ENCODE peak calls at places on chromosome 11, in ten cellular contexts. One of them, this sample, is unnamed.

GRCh38 chr11:36375348-36376314 is 79.5 kb downstream of the PRR5L start:
- DNase-seq in GM12891: no peak
- DNase-seq in uterus: no peak
- DNase-seq in endothelial cell of umbilical vein: peak; percentile 25
- DNase-seq in tibial nerve: no peak
- DNase-seq in right lobe of liver: no peak
- DNase-seq in H54: no peak
- DNase-seq in NB4: no peak
- DNase-seq in sigmoid colon: no peak
- DNase-seq in body of pancreas: no peak
- DNase-seq in this sample: no peak

GRCh38 chr11:123707606-123708205 is 33.8 kb downstream of the ZNF202 start:
- DNase-seq in GM12891: peak; percentile 26
- DNase-seq in sigmoid colon: no peak
- DNase-seq in endothelial cell of umbilical vein: peak; percentile 75
- DNase-seq in uterus: peak; percentile 31
- DNase-seq in body of pancreas: peak; percentile 60
- DNase-seq in NB4: peak; percentile 78
- DNase-seq in right lobe of liver: peak; percentile 50
- DNase-seq in tibial nerve: no peak
- DNase-seq in H54: no peak
- DNase-seq in this sample: peak; percentile 59

GRCh38 chr11:8834379-8834778 is 76.6 kb upstream of the AKIP1 start:
- DNase-seq in uterus: no peak
- DNase-seq in sigmoid colon: no peak
- DNase-seq in GM12891: no peak
- DNase-seq in NB4: no peak
- DNase-seq in endothelial cell of umbilical vein: peak; percentile 72
- DNase-seq in right lobe of liver: peak; percentile 9
- DNase-seq in H54: no peak
- DNase-seq in tibial nerve: no peak
- DNase-seq in body of pancreas: no peak
- DNase-seq in this sample: no peak

GRCh38 chr11:121482231-121483129 is 29.7 kb upstream of the SORL1-AS1 start:
- DNase-seq in H54: no peak
- DNase-seq in uterus: no peak
- DNase-seq in NB4: peak; percentile 97
- DNase-seq in GM12891: no peak
- DNase-seq in endothelial cell of umbilical vein: peak; percentile 57
- DNase-seq in right lobe of liver: no peak
- DNase-seq in sigmoid colon: no peak
- DNase-seq in body of pancreas: peak; percentile 23
- DNase-seq in tibial nerve: no peak
- DNase-seq in this sample: no peak

GRCh38 chr11:134978388-134979088 is 566.5 kb upstream of the B3GAT1 start:
- DNase-seq in GM12891: no peak
- DNase-seq in uterus: no peak
- DNase-seq in body of pancreas: no peak
- DNase-seq in endothelial cell of umbilical vein: no peak
- DNase-seq in right lobe of liver: no peak
- DNase-seq in tibial nerve: no peak
- DNase-seq in sigmoid colon: no peak
- DNase-seq in NB4: peak; percentile 14
- DNase-seq in H54: no peak
- DNase-seq in this sample: no peak

GRCh38 chr11:130464289-130464812 is 15.9 kb downstream of the ADAMTS15 start:
- DNase-seq in right lobe of liver: no peak
- DNase-seq in tibial nerve: no peak
- DNase-seq in body of pancreas: no peak
- DNase-seq in H54: no peak
- DNase-seq in uterus: no peak
- DNase-seq in endothelial cell of umbilical vein: no peak
- DNase-seq in GM12891: no peak
- DNase-seq in sigmoid colon: no peak
- DNase-seq in NB4: no peak
- DNase-seq in this sample: no peak

GRCh38 chr11:96324912-96325311 is 18.1 kb downstream of the MAML2 start:
- DNase-seq in H54: no peak
- DNase-seq in endothelial cell of umbilical vein: no peak
- DNase-seq in NB4: no peak
- DNase-seq in body of pancreas: no peak
- DNase-seq in sigmoid colon: no peak
- DNase-seq in right lobe of liver: no peak
- DNase-seq in GM12891: no peak
- DNase-seq in tibial nerve: no peak
- DNase-seq in uterus: no peak
- DNase-seq in this sample: no peak

GRCh38 chr11:62105611-62106245 is 18.1 kb upstream of the INCENP start:
- DNase-seq in H54: no peak
- DNase-seq in GM12891: no peak
- DNase-seq in NB4: no peak
- DNase-seq in endothelial cell of umbilical vein: no peak
- DNase-seq in body of pancreas: no peak
- DNase-seq in uterus: no peak
- DNase-seq in tibial nerve: no peak
- DNase-seq in sigmoid colon: no peak
- DNase-seq in right lobe of liver: no peak
- DNase-seq in this sample: no peak

GRCh38 chr11:74327076-74327475 is 15.6 kb upstream of the P4HA3 start:
- DNase-seq in sigmoid colon: no peak
- DNase-seq in right lobe of liver: no peak
- DNase-seq in endothelial cell of umbilical vein: peak; percentile 76
- DNase-seq in H54: no peak
- DNase-seq in uterus: no peak
- DNase-seq in tibial nerve: no peak
- DNase-seq in NB4: no peak
- DNase-seq in body of pancreas: no peak
- DNase-seq in GM12891: no peak
- DNase-seq in this sample: no peak

GRCh38 chr11:74333193-74333592 is 21.8 kb upstream of the P4HA3 start:
- DNase-seq in body of pancreas: no peak
- DNase-seq in sigmoid colon: no peak
- DNase-seq in H54: no peak
- DNase-seq in uterus: no peak
- DNase-seq in GM12891: no peak
- DNase-seq in right lobe of liver: no peak
- DNase-seq in NB4: no peak
- DNase-seq in tibial nerve: no peak
- DNase-seq in endothelial cell of umbilical vein: no peak
- DNase-seq in this sample: no peak

GRCh38 chr11:74332272-74332671 is 20.8 kb upstream of the P4HA3 start:
- DNase-seq in GM12891: no peak
- DNase-seq in NB4: no peak
- DNase-seq in tibial nerve: no peak
- DNase-seq in endothelial cell of umbilical vein: peak; percentile 52
- DNase-seq in body of pancreas: no peak
- DNase-seq in sigmoid colon: no peak
- DNase-seq in right lobe of liver: no peak
- DNase-seq in uterus: no peak
- DNase-seq in H54: no peak
- DNase-seq in this sample: no peak

GRCh38 chr11:74326665-74327064 is 15.2 kb upstream of the P4HA3 start:
- DNase-seq in NB4: no peak
- DNase-seq in body of pancreas: no peak
- DNase-seq in sigmoid colon: no peak
- DNase-seq in uterus: no peak
- DNase-seq in right lobe of liver: no peak
- DNase-seq in GM12891: no peak
- DNase-seq in tibial nerve: no peak
- DNase-seq in endothelial cell of umbilical vein: peak; percentile 62
- DNase-seq in H54: no peak
- DNase-seq in this sample: no peak

DNA sequence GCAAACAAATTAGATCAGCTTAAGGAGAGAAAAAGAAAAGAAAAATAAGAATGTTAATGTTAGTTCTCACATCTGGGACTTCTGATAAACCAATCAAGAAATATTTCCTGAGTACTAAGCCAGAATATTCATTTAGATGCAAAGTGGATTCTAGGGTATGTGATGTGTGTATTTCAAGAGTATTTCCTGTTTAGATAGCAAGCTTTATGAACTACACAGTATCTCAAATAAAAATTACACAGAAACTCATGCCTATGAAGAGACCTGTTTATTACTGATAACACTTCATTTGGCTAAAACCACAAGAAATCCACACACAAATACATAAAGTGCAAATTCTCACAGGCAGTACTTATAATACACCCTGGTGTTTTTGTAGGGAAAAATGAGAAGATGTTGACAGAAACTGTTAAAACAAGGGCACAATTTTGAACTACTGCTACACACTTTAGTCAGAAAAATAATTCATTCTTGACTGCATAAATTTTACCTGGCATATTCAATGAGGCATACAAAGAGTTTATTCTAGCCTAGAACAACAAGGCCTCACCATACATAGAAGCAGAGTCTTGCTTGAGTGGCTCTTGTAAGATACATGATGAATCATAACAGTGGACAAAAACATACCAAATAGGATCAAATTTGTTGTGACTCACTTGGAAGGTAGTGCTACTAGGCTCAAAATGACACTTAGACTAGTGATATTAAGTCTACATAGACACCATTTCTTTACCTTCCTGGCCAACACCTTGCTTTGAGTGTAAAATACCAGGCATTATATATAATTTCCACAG is 18.8 kb upstream of the P4HA3 start:
- DNase-seq in sigmoid colon: no peak
- DNase-seq in body of pancreas: no peak
- DNase-seq in GM12891: no peak
- DNase-seq in right lobe of liver: no peak
- DNase-seq in tibial nerve: no peak
- DNase-seq in H54: peak; percentile 47
- DNase-seq in endothelial cell of umbilical vein: peak; percentile 87
- DNase-seq in uterus: no peak
- DNase-seq in NB4: no peak
- DNase-seq in this sample: peak; percentile 66
- TF ChIP-seq POLR2A in sigmoid colon: no peak
- TF ChIP-seq POLR2A in body of pancreas: no peak
- TF ChIP-seq POLR2A in GM12891: no peak
- TF ChIP-seq POLR2A in right lobe of liver: no peak
- TF ChIP-seq POLR2A in tibial nerve: no peak
- TF ChIP-seq POLR2A in H54: no peak
- TF ChIP-seq POLR2A in endothelial cell of umbilical vein: no peak
- TF ChIP-seq POLR2A in uterus: no peak
- TF ChIP-seq POLR2A in NB4: no peak
- TF ChIP-seq POLR2A in this sample: peak; percentile 36

GRCh38 chr11:85974126-85974525 is 94.8 kb downstream of the PICALM start:
- DNase-seq in body of pancreas: no peak
- DNase-seq in right lobe of liver: no peak
- DNase-seq in tibial nerve: no peak
- DNase-seq in NB4: no peak
- DNase-seq in sigmoid colon: no peak
- DNase-seq in endothelial cell of umbilical vein: no peak
- DNase-seq in GM12891: no peak
- DNase-seq in uterus: no peak
- DNase-seq in H54: no peak
- DNase-seq in this sample: peak; percentile 60
- TF ChIP-seq POLR2A in body of pancreas: no peak
- TF ChIP-seq POLR2A in right lobe of liver: no peak
- TF ChIP-seq POLR2A in tibial nerve: no peak
- TF ChIP-seq POLR2A in NB4: no peak
- TF ChIP-seq POLR2A in sigmoid colon: no peak
- TF ChIP-seq POLR2A in endothelial cell of umbilical vein: no peak
- TF ChIP-seq POLR2A in GM12891: no peak
- TF ChIP-seq POLR2A in uterus: no peak
- TF ChIP-seq POLR2A in H54: no peak
- TF ChIP-seq POLR2A in this sample: no peak

DNA sequence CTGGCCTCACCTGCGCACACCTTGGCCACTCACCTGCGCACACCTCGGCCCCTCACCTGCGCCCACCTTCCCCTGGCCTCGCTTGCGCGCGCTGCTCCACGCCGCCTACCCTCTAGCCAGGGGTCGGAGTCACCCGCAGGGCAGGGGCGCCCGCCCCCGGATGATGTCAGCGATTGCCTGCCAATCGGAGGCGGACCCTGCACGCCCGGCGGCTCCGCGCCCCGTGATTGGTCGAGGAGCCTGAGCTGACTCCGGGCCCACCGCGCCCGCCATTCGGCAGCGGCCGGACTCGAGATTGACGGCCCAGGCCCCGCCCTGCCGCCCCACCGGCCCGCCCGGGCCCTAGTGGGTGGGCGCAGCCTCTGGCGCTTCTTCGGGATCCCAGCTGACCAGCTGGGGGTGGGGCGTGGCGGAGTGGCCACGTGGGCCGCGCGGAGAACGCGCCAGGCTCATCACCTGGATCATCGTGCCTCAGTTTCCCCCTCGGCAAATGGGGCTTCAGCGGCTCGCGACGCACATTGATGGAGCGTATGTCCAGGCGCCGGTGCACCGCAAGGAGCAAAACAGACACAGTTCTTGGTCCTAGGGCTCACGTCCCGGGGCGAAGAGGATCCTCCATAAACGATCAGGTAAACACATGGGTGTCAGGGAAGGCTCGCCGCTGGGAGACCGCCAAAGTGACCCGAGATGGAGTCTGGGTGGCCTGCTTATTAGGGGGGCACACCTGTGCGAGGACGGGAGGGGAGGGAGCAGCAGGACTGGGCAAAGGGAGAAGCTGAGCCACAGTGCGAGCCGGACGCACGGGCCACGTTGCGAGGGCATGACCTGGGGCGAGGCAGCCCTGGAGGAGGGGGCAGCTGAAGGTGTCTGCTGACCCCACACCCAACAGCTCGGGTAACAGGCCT is at the start of gene DHCR7:
- DNase-seq in NB4: peak; percentile 98
- DNase-seq in body of pancreas: peak; percentile 96
- DNase-seq in H54: peak; percentile 99
- DNase-seq in endothelial cell of umbilical vein: peak; percentile 97
- DNase-seq in GM12891: peak; percentile 98
- DNase-seq in uterus: peak; percentile 91
- DNase-seq in right lobe of liver: peak; percentile 98
- DNase-seq in tibial nerve: peak; percentile 84
- DNase-seq in sigmoid colon: peak; percentile 97
- DNase-seq in this sample: peak; percentile 94
- TF ChIP-seq POLR2A in NB4: peak; percentile 64
- TF ChIP-seq POLR2A in body of pancreas: peak; percentile 34
- TF ChIP-seq POLR2A in H54: peak; percentile 83
- TF ChIP-seq POLR2A in endothelial cell of umbilical vein: peak; percentile 65
- TF ChIP-seq POLR2A in GM12891: no peak
- TF ChIP-seq POLR2A in uterus: no peak
- TF ChIP-seq POLR2A in right lobe of liver: peak; percentile 77
- TF ChIP-seq POLR2A in tibial nerve: no peak
- TF ChIP-seq POLR2A in sigmoid colon: no peak
- TF ChIP-seq POLR2A in this sample: peak; percentile 3

GRCh38 chr11:73982595-73982989 is at the start of gene UCP2:
- DNase-seq in uterus: peak; percentile 76
- DNase-seq in H54: peak; percentile 55
- DNase-seq in GM12891: peak; percentile 65
- DNase-seq in NB4: peak; percentile 96
- DNase-seq in body of pancreas: peak; percentile 86
- DNase-seq in sigmoid colon: peak; percentile 92
- DNase-seq in tibial nerve: peak; percentile 75
- DNase-seq in right lobe of liver: peak; percentile 79
- DNase-seq in endothelial cell of umbilical vein: no peak
- DNase-seq in this sample: peak; percentile 94

GRCh38 chr11:73981051-73981805 is 1.4 kb downstream of the UCP2 start:
- DNase-seq in body of pancreas: no peak
- DNase-seq in NB4: peak; percentile 25
- DNase-seq in uterus: no peak
- DNase-seq in GM12891: no peak
- DNase-seq in tibial nerve: no peak
- DNase-seq in sigmoid colon: peak; percentile 39
- DNase-seq in endothelial cell of umbilical vein: no peak
- DNase-seq in right lobe of liver: no peak
- DNase-seq in H54: no peak
- DNase-seq in this sample: peak; percentile 52

GRCh38 chr11:73983764-73984543 is 1.3 kb upstream of the UCP2 start:
- DNase-seq in right lobe of liver: no peak
- DNase-seq in tibial nerve: no peak
- DNase-seq in endothelial cell of umbilical vein: no peak
- DNase-seq in sigmoid colon: peak; percentile 40
- DNase-seq in NB4: peak; percentile 78
- DNase-seq in H54: no peak
- DNase-seq in uterus: no peak
- DNase-seq in body of pancreas: no peak
- DNase-seq in GM12891: no peak
- DNase-seq in this sample: peak; percentile 46

GRCh38 chr11:73980001-73980960 is 2.4 kb downstream of the UCP2 start:
- DNase-seq in H54: no peak
- DNase-seq in tibial nerve: no peak
- DNase-seq in NB4: peak; percentile 84
- DNase-seq in uterus: no peak
- DNase-seq in body of pancreas: peak; percentile 79
- DNase-seq in GM12891: peak; percentile 82
- DNase-seq in right lobe of liver: no peak
- DNase-seq in endothelial cell of umbilical vein: peak; percentile 77
- DNase-seq in sigmoid colon: peak; percentile 63
- DNase-seq in this sample: peak; percentile 90

GRCh38 chr11:73982990-73983763 is 534 bp upstream of the UCP2 start:
- DNase-seq in uterus: peak; percentile 82
- DNase-seq in GM12891: peak; percentile 92
- DNase-seq in H54: peak; percentile 90
- DNase-seq in NB4: peak; percentile 100
- DNase-seq in endothelial cell of umbilical vein: peak; percentile 96
- DNase-seq in right lobe of liver: peak; percentile 87
- DNase-seq in sigmoid colon: peak; percentile 97
- DNase-seq in tibial nerve: peak; percentile 72
- DNase-seq in body of pancreas: peak; percentile 95
- DNase-seq in this sample: peak; percentile 99
- TF ChIP-seq POLR2A in uterus: no peak
- TF ChIP-seq POLR2A in GM12891: peak; percentile 91
- TF ChIP-seq POLR2A in H54: peak; percentile 44
- TF ChIP-seq POLR2A in NB4: peak; percentile 76
- TF ChIP-seq POLR2A in endothelial cell of umbilical vein: peak; percentile 84
- TF ChIP-seq POLR2A in right lobe of liver: peak; percentile 50
- TF ChIP-seq POLR2A in sigmoid colon: peak; percentile 42
- TF ChIP-seq POLR2A in tibial nerve: peak; percentile 20
- TF ChIP-seq POLR2A in body of pancreas: peak; percentile 24
- TF ChIP-seq POLR2A in this sample: peak; percentile 99